ENCODE peak calls at places on chromosomes 1 and 21, in six cellular contexts. One of them, this sample, is unnamed.
A peak's percentile ranks its signal among the peaks of the same experiment; 100 is the strongest.

GRCh38 chr21:45222001-45222400 is 65.7 kb downstream of the POFUT2 start:
- DNase-seq in thoracic aorta: no peak
- DNase-seq in uterus: no peak
- DNase-seq in heart left ventricle: no peak
- DNase-seq in psoas muscle: no peak
- DNase-seq in tibial nerve: no peak
- DNase-seq in this sample: no peak

GRCh38 chr21:26438976-26439375 is 134.1 kb downstream of the CYYR1 start:
- DNase-seq in tibial nerve: no peak
- DNase-seq in uterus: no peak
- DNase-seq in psoas muscle: no peak
- DNase-seq in thoracic aorta: no peak
- DNase-seq in heart left ventricle: no peak
- DNase-seq in this sample: no peak

GRCh38 chr1:39105061-39105840 is 79.1 kb downstream of the NDUFS5 start:
- DNase-seq in tibial nerve: no peak
- DNase-seq in psoas muscle: peak; percentile 81
- DNase-seq in heart left ventricle: peak; percentile 79
- DNase-seq in uterus: peak; percentile 71
- DNase-seq in thoracic aorta: no peak
- DNase-seq in this sample: no peak

GRCh38 chr21:40334159-40334558 is 466.9 kb downstream of the PCP4 start:
- DNase-seq in tibial nerve: no peak
- DNase-seq in thoracic aorta: no peak
- DNase-seq in uterus: no peak
- DNase-seq in heart left ventricle: no peak
- DNase-seq in psoas muscle: no peak
- DNase-seq in this sample: no peak

GRCh38 chr21:25963186-25963585 is 207.4 kb downstream of the APP start:
- DNase-seq in heart left ventricle: no peak
- DNase-seq in tibial nerve: no peak
- DNase-seq in psoas muscle: no peak
- DNase-seq in uterus: no peak
- DNase-seq in thoracic aorta: no peak
- DNase-seq in this sample: no peak

GRCh38 chr21:45502600-45502999 is 39.6 kb downstream of the SLC19A1 start:
- DNase-seq in thoracic aorta: no peak
- DNase-seq in tibial nerve: no peak
- DNase-seq in uterus: no peak
- DNase-seq in heart left ventricle: peak; percentile 9
- DNase-seq in psoas muscle: no peak
- DNase-seq in this sample: no peak

GRCh38 chr1:7526867-7527732 is 244.0 kb upstream of the VAMP3 start:
- DNase-seq in tibial nerve: no peak
- DNase-seq in heart left ventricle: no peak
- DNase-seq in psoas muscle: no peak
- DNase-seq in uterus: no peak
- DNase-seq in thoracic aorta: no peak
- DNase-seq in this sample: no peak

GRCh38 chr1:40438391-40439015 is 11.8 kb upstream of the ZFP69B start:
- DNase-seq in tibial nerve: peak; percentile 27
- DNase-seq in heart left ventricle: no peak
- DNase-seq in uterus: no peak
- DNase-seq in thoracic aorta: no peak
- DNase-seq in psoas muscle: no peak
- DNase-seq in this sample: no peak

GRCh38 chr1:159474926-159475325 is 35.4 kb downstream of the OR10J1 start:
- DNase-seq in heart left ventricle: no peak
- DNase-seq in psoas muscle: no peak
- DNase-seq in tibial nerve: no peak
- DNase-seq in thoracic aorta: no peak
- DNase-seq in uterus: no peak
- DNase-seq in this sample: no peak

GRCh38 chr1:212545941-212546638 is 62.5 kb upstream of the ATF3 start:
- DNase-seq in tibial nerve: peak; percentile 79
- DNase-seq in uterus: peak; percentile 82
- DNase-seq in heart left ventricle: no peak
- DNase-seq in thoracic aorta: no peak
- DNase-seq in psoas muscle: no peak
- DNase-seq in this sample: no peak

GRCh38 chr1:228407118-228408040 is 744 bp upstream of the TRIM11 start:
- DNase-seq in uterus: no peak
- DNase-seq in tibial nerve: no peak
- DNase-seq in thoracic aorta: no peak
- DNase-seq in heart left ventricle: no peak
- DNase-seq in psoas muscle: no peak
- DNase-seq in this sample: no peak
- H3K27ac ChIP-seq in uterus: peak overlapping the region; percentile 86
- H3K27ac ChIP-seq in tibial nerve: peak overlapping the region; percentile 87
- H3K27ac ChIP-seq in thoracic aorta: peak overlapping the region; percentile 39
- H3K27ac ChIP-seq in heart left ventricle: peak overlapping the region; percentile 84
- H3K27ac ChIP-seq in psoas muscle: peak overlapping the region; percentile 41
- H3K27ac ChIP-seq in this sample: peak overlapping the region; percentile 84

DNA sequence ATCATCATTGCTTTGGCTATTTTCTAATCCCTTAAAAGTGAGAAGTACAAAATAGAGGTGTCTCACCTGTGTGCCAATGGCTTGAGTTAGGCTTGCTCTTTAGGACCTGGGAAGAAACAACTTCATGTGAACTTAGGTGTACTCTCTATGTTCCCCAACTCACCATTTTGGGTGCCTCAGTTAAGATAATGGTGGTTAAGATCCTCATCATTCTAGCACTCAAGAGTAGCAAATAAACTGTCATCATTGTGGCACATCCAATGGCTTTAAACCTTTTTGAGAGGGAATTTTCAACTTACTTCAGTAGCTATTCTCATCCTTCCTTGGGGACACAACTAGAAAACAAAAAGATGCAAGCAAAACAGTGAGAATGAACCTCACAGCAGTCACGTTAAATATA is 1.3 kb downstream of the GAS5 start:
- DNase-seq in thoracic aorta: no peak
- DNase-seq in heart left ventricle: no peak
- DNase-seq in uterus: no peak
- DNase-seq in tibial nerve: no peak
- DNase-seq in psoas muscle: no peak
- DNase-seq in this sample: no peak
- H3K4me3 ChIP-seq in thoracic aorta: peak overlapping the region; percentile 91
- H3K4me3 ChIP-seq in heart left ventricle: peak overlapping the region; percentile 80
- H3K4me3 ChIP-seq in uterus: peak overlapping the region; percentile 74
- H3K4me3 ChIP-seq in tibial nerve: peak overlapping the region; percentile 84
- H3K4me3 ChIP-seq in psoas muscle: peak overlapping the region; percentile 87
- H3K4me3 ChIP-seq in this sample: peak overlapping the region; percentile 74

GRCh38 chr1:64175639-64176038 is 27.8 kb upstream of the UBE2U start:
- DNase-seq in psoas muscle: no peak
- DNase-seq in heart left ventricle: no peak
- DNase-seq in tibial nerve: no peak
- DNase-seq in thoracic aorta: no peak
- DNase-seq in uterus: no peak
- DNase-seq in this sample: no peak

GRCh38 chr1:64167176-64167575 is 36.2 kb upstream of the UBE2U start:
- DNase-seq in heart left ventricle: no peak
- DNase-seq in uterus: no peak
- DNase-seq in tibial nerve: no peak
- DNase-seq in psoas muscle: no peak
- DNase-seq in thoracic aorta: no peak
- DNase-seq in this sample: no peak

GRCh38 chr1:64171797-64172281 is 31.6 kb upstream of the UBE2U start:
- DNase-seq in tibial nerve: no peak
- DNase-seq in heart left ventricle: no peak
- DNase-seq in uterus: no peak
- DNase-seq in psoas muscle: no peak
- DNase-seq in thoracic aorta: no peak
- DNase-seq in this sample: no peak

GRCh38 chr1:64173300-64173940 is 30.0 kb upstream of the UBE2U start:
- DNase-seq in uterus: no peak
- DNase-seq in psoas muscle: no peak
- DNase-seq in heart left ventricle: no peak
- DNase-seq in thoracic aorta: no peak
- DNase-seq in tibial nerve: no peak
- DNase-seq in this sample: no peak

GRCh38 chr1:64172458-64172983 is 30.9 kb upstream of the UBE2U start:
- DNase-seq in heart left ventricle: no peak
- DNase-seq in uterus: no peak
- DNase-seq in thoracic aorta: no peak
- DNase-seq in psoas muscle: no peak
- DNase-seq in tibial nerve: no peak
- DNase-seq in this sample: no peak
- H3K27ac ChIP-seq in heart left ventricle: no peak overlapping the region
- H3K27ac ChIP-seq in uterus: no peak overlapping the region
- H3K27ac ChIP-seq in thoracic aorta: peak overlapping the region; percentile 70
- H3K27ac ChIP-seq in psoas muscle: no peak overlapping the region
- H3K27ac ChIP-seq in tibial nerve: peak overlapping the region; percentile 4
- H3K27ac ChIP-seq in this sample: peak overlapping the region; percentile 43

GRCh38 chr1:172145656-172146055 is 274.8 kb upstream of the C1orf105 start:
- DNase-seq in tibial nerve: no peak
- DNase-seq in uterus: no peak
- DNase-seq in psoas muscle: no peak
- DNase-seq in heart left ventricle: no peak
- DNase-seq in thoracic aorta: no peak
- DNase-seq in this sample: no peak
- H3K4me3 ChIP-seq in tibial nerve: no peak overlapping the region
- H3K4me3 ChIP-seq in uterus: peak overlapping the region; percentile 58
- H3K4me3 ChIP-seq in psoas muscle: peak overlapping the region; percentile 64
- H3K4me3 ChIP-seq in heart left ventricle: no peak overlapping the region
- H3K4me3 ChIP-seq in thoracic aorta: peak overlapping the region; percentile 84
- H3K4me3 ChIP-seq in this sample: peak overlapping the region; percentile 66

GRCh38 chr1:109931189-109931672 is 20.6 kb downstream of the CSF1 start:
- DNase-seq in psoas muscle: peak; percentile 86
- DNase-seq in thoracic aorta: no peak
- DNase-seq in heart left ventricle: peak; percentile 88
- DNase-seq in tibial nerve: peak; percentile 76
- DNase-seq in uterus: peak; percentile 77
- DNase-seq in this sample: no peak
- H3K27ac ChIP-seq in psoas muscle: peak overlapping the region; percentile 53
- H3K27ac ChIP-seq in thoracic aorta: peak overlapping the region; percentile 68
- H3K27ac ChIP-seq in heart left ventricle: peak overlapping the region; percentile 79
- H3K27ac ChIP-seq in tibial nerve: peak overlapping the region; percentile 92
- H3K27ac ChIP-seq in uterus: peak overlapping the region; percentile 84
- H3K27ac ChIP-seq in this sample: peak overlapping the region; percentile 80

GRCh38 chr1:234976880-234977680 is 151.6 kb downstream of the TOMM20 start:
- DNase-seq in uterus: no peak
- DNase-seq in tibial nerve: no peak
- DNase-seq in psoas muscle: no peak
- DNase-seq in heart left ventricle: no peak
- DNase-seq in thoracic aorta: no peak
- DNase-seq in this sample: no peak

GRCh38 chr1:234979316-234980223 is 149.1 kb downstream of the TOMM20 start:
- DNase-seq in psoas muscle: no peak
- DNase-seq in uterus: no peak
- DNase-seq in thoracic aorta: no peak
- DNase-seq in heart left ventricle: no peak
- DNase-seq in tibial nerve: no peak
- DNase-seq in this sample: no peak

GRCh38 chr1:234975941-234976871 is 152.4 kb downstream of the TOMM20 start:
- DNase-seq in psoas muscle: peak; percentile 52
- DNase-seq in thoracic aorta: no peak
- DNase-seq in uterus: no peak
- DNase-seq in heart left ventricle: no peak
- DNase-seq in tibial nerve: peak; percentile 63
- DNase-seq in this sample: no peak

GRCh38 chr1:234978397-234979291 is 150.0 kb downstream of the TOMM20 start:
- DNase-seq in heart left ventricle: peak; percentile 56
- DNase-seq in thoracic aorta: no peak
- DNase-seq in psoas muscle: peak; percentile 54
- DNase-seq in tibial nerve: peak; percentile 61
- DNase-seq in uterus: peak; percentile 61
- DNase-seq in this sample: no peak

DNA sequence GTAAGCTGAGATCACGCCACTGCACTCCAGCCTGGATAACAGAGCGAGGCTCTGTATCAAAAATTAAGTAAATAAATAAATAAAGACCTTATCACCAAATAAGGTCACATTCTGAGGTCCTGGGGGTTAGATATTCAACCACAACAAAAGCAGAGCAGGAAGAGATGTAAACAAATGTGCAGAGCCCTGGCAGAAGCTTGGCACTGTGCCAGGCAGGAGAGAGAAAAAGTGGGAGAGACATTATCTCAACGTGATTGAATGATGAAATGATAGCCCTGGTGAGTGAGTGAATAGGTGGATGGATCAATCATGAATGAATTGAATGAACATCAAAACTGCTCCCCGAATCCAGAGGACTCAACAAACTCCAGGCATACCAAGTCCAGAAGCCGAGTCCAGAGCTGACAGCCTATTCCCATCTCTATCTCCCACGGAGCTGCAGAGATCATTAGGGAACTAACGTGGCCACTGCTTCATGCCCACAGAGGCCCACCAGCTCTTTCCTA is 150.7 kb downstream of the TOMM20 start:
- DNase-seq in psoas muscle: no peak
- DNase-seq in tibial nerve: no peak
- DNase-seq in uterus: no peak
- DNase-seq in heart left ventricle: no peak
- DNase-seq in thoracic aorta: no peak
- DNase-seq in this sample: no peak
- H3K4me3 ChIP-seq in psoas muscle: no peak overlapping the region
- H3K4me3 ChIP-seq in tibial nerve: no peak overlapping the region
- H3K4me3 ChIP-seq in uterus: no peak overlapping the region
- H3K4me3 ChIP-seq in heart left ventricle: no peak overlapping the region
- H3K4me3 ChIP-seq in thoracic aorta: no peak overlapping the region
- H3K4me3 ChIP-seq in this sample: no peak overlapping the region

GRCh38 chr1:172907834-172908326 is 142.9 kb downstream of the TNFSF18 start:
- DNase-seq in uterus: no peak
- DNase-seq in tibial nerve: no peak
- DNase-seq in thoracic aorta: no peak
- DNase-seq in psoas muscle: no peak
- DNase-seq in heart left ventricle: no peak
- DNase-seq in this sample: no peak
- H3K27ac ChIP-seq in uterus: no peak overlapping the region
- H3K27ac ChIP-seq in tibial nerve: no peak overlapping the region
- H3K27ac ChIP-seq in thoracic aorta: no peak overlapping the region
- H3K27ac ChIP-seq in psoas muscle: no peak overlapping the region
- H3K27ac ChIP-seq in heart left ventricle: no peak overlapping the region
- H3K27ac ChIP-seq in this sample: no peak overlapping the region